ENCODE peak calls at places on chromosomes 6 and 20, in six cellular contexts. One of them, this sample, is unnamed.
A peak's percentile ranks its signal among the peaks of the same experiment; 100 is the strongest.

GRCh38 chr20:62370115-62370806 is 3.1 kb upstream of the LAMA5 start:
- DNase-seq in tibial nerve: peak; percentile 53
- DNase-seq in Peyer's patch: no peak
- DNase-seq in transverse colon: no peak
- DNase-seq in stomach: peak; percentile 49
- DNase-seq in A549: no peak
- DNase-seq in this sample: no peak

GRCh38 chr20:52246366-52246765 is 54.8 kb upstream of the ZFP64 start:
- DNase-seq in tibial nerve: no peak
- DNase-seq in Peyer's patch: no peak
- DNase-seq in stomach: no peak
- DNase-seq in A549: no peak
- DNase-seq in transverse colon: no peak
- DNase-seq in this sample: no peak

GRCh38 chr20:5170341-5170740 is 43.5 kb downstream of the CDS2 start:
- DNase-seq in Peyer's patch: no peak
- DNase-seq in stomach: no peak
- DNase-seq in transverse colon: no peak
- DNase-seq in tibial nerve: no peak
- DNase-seq in A549: no peak
- DNase-seq in this sample: no peak

GRCh38 chr6:154945271-154945890 is 49.7 kb upstream of the TIAM2 start:
- DNase-seq in A549: no peak
- DNase-seq in transverse colon: no peak
- DNase-seq in tibial nerve: no peak
- DNase-seq in stomach: no peak
- DNase-seq in Peyer's patch: no peak
- DNase-seq in this sample: no peak

GRCh38 chr20:17399303-17399985 is 131.7 kb downstream of the BFSP1 start:
- DNase-seq in stomach: no peak
- DNase-seq in transverse colon: no peak
- DNase-seq in tibial nerve: no peak
- DNase-seq in Peyer's patch: no peak
- DNase-seq in A549: no peak
- DNase-seq in this sample: no peak

GRCh38 chr6:5584072-5584471 is 322.8 kb downstream of the FARS2 start:
- DNase-seq in A549: no peak
- DNase-seq in transverse colon: no peak
- DNase-seq in stomach: no peak
- DNase-seq in Peyer's patch: no peak
- DNase-seq in tibial nerve: no peak
- DNase-seq in this sample: no peak

GRCh38 chr20:4045082-4045481 is 29.7 kb upstream of the RNF24 start:
- DNase-seq in Peyer's patch: no peak
- DNase-seq in tibial nerve: no peak
- DNase-seq in transverse colon: no peak
- DNase-seq in stomach: no peak
- DNase-seq in A549: no peak
- DNase-seq in this sample: no peak

GRCh38 chr6:169971951-169972651 is 220.7 kb downstream of the ERMARD start:
- DNase-seq in Peyer's patch: no peak
- DNase-seq in transverse colon: no peak
- DNase-seq in stomach: peak; percentile 16
- DNase-seq in A549: no peak
- DNase-seq in tibial nerve: no peak
- DNase-seq in this sample: no peak

GRCh38 chr6:168619560-168620314 is 178.8 kb downstream of the SMOC2 start:
- DNase-seq in tibial nerve: no peak
- DNase-seq in A549: no peak
- DNase-seq in stomach: no peak
- DNase-seq in transverse colon: no peak
- DNase-seq in Peyer's patch: no peak
- DNase-seq in this sample: no peak

GRCh38 chr6:71544028-71544427 is 255.4 kb downstream of the OGFRL1 start:
- DNase-seq in tibial nerve: no peak
- DNase-seq in Peyer's patch: no peak
- DNase-seq in transverse colon: no peak
- DNase-seq in stomach: no peak
- DNase-seq in A549: no peak
- DNase-seq in this sample: no peak

GRCh38 chr6:6655805-6656251 is 67.3 kb downstream of the LY86 start:
- DNase-seq in stomach: no peak
- DNase-seq in Peyer's patch: no peak
- DNase-seq in tibial nerve: no peak
- DNase-seq in transverse colon: no peak
- DNase-seq in A549: no peak
- DNase-seq in this sample: no peak

GRCh38 chr20:4864292-4864691 is 137.0 kb downstream of the SLC23A2 start:
- DNase-seq in tibial nerve: no peak
- DNase-seq in stomach: no peak
- DNase-seq in transverse colon: no peak
- DNase-seq in A549: no peak
- DNase-seq in Peyer's patch: no peak
- DNase-seq in this sample: no peak

GRCh38 chr6:13643125-13643524 is 28.0 kb downstream of the NOL7 start:
- DNase-seq in tibial nerve: no peak
- DNase-seq in stomach: no peak
- DNase-seq in Peyer's patch: no peak
- DNase-seq in transverse colon: no peak
- DNase-seq in A549: no peak
- DNase-seq in this sample: no peak

GRCh38 chr20:50092436-50092835 is 20.5 kb downstream of the UBE2V1 start:
- DNase-seq in tibial nerve: no peak
- DNase-seq in Peyer's patch: no peak
- DNase-seq in stomach: no peak
- DNase-seq in transverse colon: no peak
- DNase-seq in A549: no peak
- DNase-seq in this sample: no peak

GRCh38 chr20:59159091-59159821 is 4.4 kb upstream of the ZNF831 start:
- DNase-seq in A549: no peak
- DNase-seq in stomach: no peak
- DNase-seq in tibial nerve: no peak
- DNase-seq in Peyer's patch: peak; percentile 70
- DNase-seq in transverse colon: peak; percentile 35
- DNase-seq in this sample: no peak
- H3K4me3 ChIP-seq in A549: no peak overlapping the region
- H3K4me3 ChIP-seq in stomach: no peak overlapping the region
- H3K4me3 ChIP-seq in tibial nerve: no peak overlapping the region
- H3K4me3 ChIP-seq in Peyer's patch: peak overlapping the region; percentile 21
- H3K4me3 ChIP-seq in transverse colon: no peak overlapping the region
- H3K4me3 ChIP-seq in this sample: no peak overlapping the region

GRCh38 chr6:16419636-16420331 is 181.4 kb downstream of the GMPR start:
- DNase-seq in tibial nerve: no peak
- DNase-seq in stomach: no peak
- DNase-seq in transverse colon: no peak
- DNase-seq in A549: no peak
- DNase-seq in Peyer's patch: no peak
- DNase-seq in this sample: no peak
- TF ChIP-seq POLR2A in tibial nerve: no peak
- TF ChIP-seq POLR2A in stomach: no peak
- TF ChIP-seq POLR2A in transverse colon: no peak
- TF ChIP-seq POLR2A in A549: no peak
- TF ChIP-seq POLR2A in Peyer's patch: no peak
- TF ChIP-seq POLR2A in this sample: no peak

GRCh38 chr6:11722224-11722623 is 56.4 kb downstream of the ADTRP start:
- DNase-seq in A549: no peak
- DNase-seq in Peyer's patch: no peak
- DNase-seq in tibial nerve: no peak
- DNase-seq in stomach: no peak
- DNase-seq in transverse colon: no peak
- DNase-seq in this sample: no peak
- H3K27ac ChIP-seq in A549: no peak overlapping the region
- H3K27ac ChIP-seq in Peyer's patch: no peak overlapping the region
- H3K27ac ChIP-seq in tibial nerve: no peak overlapping the region
- H3K27ac ChIP-seq in stomach: no peak overlapping the region
- H3K27ac ChIP-seq in transverse colon: no peak overlapping the region
- H3K27ac ChIP-seq in this sample: no peak overlapping the region

DNA sequence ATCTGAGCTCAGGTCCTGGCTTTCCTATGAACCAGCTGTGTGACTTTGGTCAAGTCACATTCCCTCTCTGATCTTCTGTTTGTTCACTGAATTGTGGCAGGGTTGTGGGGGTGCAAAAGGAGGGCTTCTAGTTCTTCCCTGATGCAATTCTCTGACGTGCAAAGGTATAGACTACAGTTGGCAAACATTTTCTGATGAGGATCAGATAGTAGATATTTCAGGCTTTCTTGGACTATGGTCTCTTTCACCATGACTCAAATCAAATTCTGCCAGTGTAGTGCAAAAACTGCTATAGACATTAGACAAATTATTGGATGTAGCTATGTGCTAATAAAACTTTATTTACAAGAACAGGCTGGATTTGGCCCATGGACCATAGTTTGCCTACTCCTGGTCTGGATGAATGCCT is 44.8 kb downstream of the ATXN1 start:
- DNase-seq in transverse colon: no peak
- DNase-seq in tibial nerve: no peak
- DNase-seq in A549: no peak
- DNase-seq in Peyer's patch: no peak
- DNase-seq in stomach: no peak
- DNase-seq in this sample: no peak
- H3K4me3 ChIP-seq in transverse colon: no peak overlapping the region
- H3K4me3 ChIP-seq in tibial nerve: no peak overlapping the region
- H3K4me3 ChIP-seq in A549: no peak overlapping the region
- H3K4me3 ChIP-seq in Peyer's patch: no peak overlapping the region
- H3K4me3 ChIP-seq in stomach: no peak overlapping the region
- H3K4me3 ChIP-seq in this sample: no peak overlapping the region

GRCh38 chr6:157906537-157907061 is 75.1 kb upstream of the SYNJ2 start:
- DNase-seq in Peyer's patch: no peak
- DNase-seq in transverse colon: no peak
- DNase-seq in stomach: no peak
- DNase-seq in tibial nerve: no peak
- DNase-seq in A549: no peak
- DNase-seq in this sample: no peak
- TF ChIP-seq POLR2A in Peyer's patch: no peak
- TF ChIP-seq POLR2A in transverse colon: no peak
- TF ChIP-seq POLR2A in stomach: no peak
- TF ChIP-seq POLR2A in tibial nerve: no peak
- TF ChIP-seq POLR2A in A549: no peak
- TF ChIP-seq POLR2A in this sample: no peak

GRCh38 chr6:44243345-44243744 is 3.6 kb upstream of the HSP90AB1 start:
- DNase-seq in stomach: no peak
- DNase-seq in A549: no peak
- DNase-seq in tibial nerve: no peak
- DNase-seq in transverse colon: no peak
- DNase-seq in Peyer's patch: no peak
- DNase-seq in this sample: no peak
- H3K27ac ChIP-seq in stomach: no peak overlapping the region
- H3K27ac ChIP-seq in A549: no peak overlapping the region
- H3K27ac ChIP-seq in tibial nerve: no peak overlapping the region
- H3K27ac ChIP-seq in transverse colon: no peak overlapping the region
- H3K27ac ChIP-seq in Peyer's patch: no peak overlapping the region
- H3K27ac ChIP-seq in this sample: no peak overlapping the region

GRCh38 chr6:152695317-152696043 is 2.2 kb upstream of the MYCT1 start:
- DNase-seq in tibial nerve: no peak
- DNase-seq in A549: no peak
- DNase-seq in transverse colon: no peak
- DNase-seq in stomach: no peak
- DNase-seq in Peyer's patch: no peak
- DNase-seq in this sample: no peak

GRCh38 chr6:152696543-152696942 is 1.2 kb upstream of the MYCT1 start:
- DNase-seq in transverse colon: no peak
- DNase-seq in stomach: no peak
- DNase-seq in A549: no peak
- DNase-seq in Peyer's patch: no peak
- DNase-seq in tibial nerve: no peak
- DNase-seq in this sample: no peak

GRCh38 chr6:152698692-152699091 is 995 bp downstream of the MYCT1 start:
- DNase-seq in tibial nerve: no peak
- DNase-seq in Peyer's patch: no peak
- DNase-seq in transverse colon: no peak
- DNase-seq in stomach: no peak
- DNase-seq in A549: no peak
- DNase-seq in this sample: no peak

GRCh38 chr6:152700427-152700826 is 2.7 kb downstream of the MYCT1 start:
- DNase-seq in transverse colon: no peak
- DNase-seq in Peyer's patch: no peak
- DNase-seq in tibial nerve: no peak
- DNase-seq in stomach: no peak
- DNase-seq in A549: no peak
- DNase-seq in this sample: no peak

DNA sequence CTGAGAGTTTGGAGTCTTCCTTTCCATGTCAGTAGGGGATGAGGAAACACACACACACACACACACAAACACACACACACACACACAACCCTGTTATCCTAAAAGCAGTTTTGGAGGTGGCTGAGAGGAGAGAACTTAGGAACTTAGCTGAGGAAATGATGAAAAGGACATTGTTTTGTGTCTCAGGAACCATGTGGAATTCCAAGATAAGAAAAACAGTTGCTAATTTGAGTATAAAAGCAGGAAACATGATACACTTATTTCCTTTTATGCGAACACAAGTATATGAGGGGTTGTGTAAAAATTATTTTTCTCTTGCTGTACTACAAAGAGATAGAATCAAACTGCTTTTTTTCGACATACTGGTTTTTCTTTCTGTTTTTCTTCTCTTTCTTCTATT is at the start of gene MYCT1:
- DNase-seq in tibial nerve: no peak
- DNase-seq in A549: no peak
- DNase-seq in stomach: no peak
- DNase-seq in Peyer's patch: no peak
- DNase-seq in transverse colon: no peak
- DNase-seq in this sample: no peak
- H3K4me3 ChIP-seq in tibial nerve: peak within 1 kb of the TSS; percentile 23
- H3K4me3 ChIP-seq in A549: no peak within 1 kb of the TSS
- H3K4me3 ChIP-seq in stomach: no peak within 1 kb of the TSS
- H3K4me3 ChIP-seq in Peyer's patch: no peak within 1 kb of the TSS
- H3K4me3 ChIP-seq in transverse colon: no peak within 1 kb of the TSS
- H3K4me3 ChIP-seq in this sample: no peak within 1 kb of the TSS